ENCODE peak calls at places on chromosome 1, in ten cellular contexts. One of them, this sample, is unnamed. For H3K36me3, the result is how much of the 10 kb centered on the place peaks cover.

GRCh38 chr1:187236145-187236544 is 407.4 kb downstream of the PLA2G4A start:
- DNase-seq in colonic mucosa: no peak
- DNase-seq in tibial artery: no peak
- DNase-seq in BE2C: no peak
- DNase-seq in WERI-Rb-1: no peak
- DNase-seq in endodermal cell: no peak
- DNase-seq in H7: no peak
- DNase-seq in Karpas-422: no peak
- DNase-seq in spleen: no peak
- DNase-seq in pancreas: no peak
- DNase-seq in this sample: no peak

GRCh38 chr1:25814688-25815087 is 5.1 kb upstream of the MTFR1L start:
- DNase-seq in colonic mucosa: no peak
- DNase-seq in tibial artery: no peak
- DNase-seq in BE2C: no peak
- DNase-seq in WERI-Rb-1: no peak
- DNase-seq in endodermal cell: no peak
- DNase-seq in H7: no peak
- DNase-seq in Karpas-422: no peak
- DNase-seq in spleen: no peak
- DNase-seq in pancreas: peak
- DNase-seq in this sample: no peak

GRCh38 chr1:10867138-10867721 is 70.8 kb upstream of the CASZ1 start:
- DNase-seq in colonic mucosa: peak
- DNase-seq in tibial artery: peak
- DNase-seq in BE2C: peak
- DNase-seq in WERI-Rb-1: peak
- DNase-seq in endodermal cell: peak
- DNase-seq in H7: peak
- DNase-seq in Karpas-422: peak
- DNase-seq in spleen: peak
- DNase-seq in pancreas: peak
- DNase-seq in this sample: peak

GRCh38 chr1:208105756-208106155 is 138.4 kb downstream of the PLXNA2 start:
- DNase-seq in colonic mucosa: no peak
- DNase-seq in tibial artery: no peak
- DNase-seq in BE2C: no peak
- DNase-seq in WERI-Rb-1: no peak
- DNase-seq in endodermal cell: no peak
- DNase-seq in H7: no peak
- DNase-seq in Karpas-422: no peak
- DNase-seq in spleen: no peak
- DNase-seq in pancreas: no peak
- DNase-seq in this sample: no peak

GRCh38 chr1:234779160-234779538 is 169.2 kb upstream of the IRF2BP2 start:
- DNase-seq in colonic mucosa: no peak
- DNase-seq in tibial artery: no peak
- DNase-seq in BE2C: no peak
- DNase-seq in WERI-Rb-1: no peak
- DNase-seq in endodermal cell: peak
- DNase-seq in H7: peak
- DNase-seq in Karpas-422: peak
- DNase-seq in spleen: peak
- DNase-seq in pancreas: peak
- DNase-seq in this sample: no peak

GRCh38 chr1:178928985-178929384 is 58.1 kb upstream of the ANGPTL1 start:
- DNase-seq in colonic mucosa: no peak
- DNase-seq in tibial artery: no peak
- DNase-seq in BE2C: no peak
- DNase-seq in WERI-Rb-1: no peak
- DNase-seq in endodermal cell: no peak
- DNase-seq in H7: peak
- DNase-seq in Karpas-422: no peak
- DNase-seq in spleen: no peak
- DNase-seq in pancreas: no peak
- DNase-seq in this sample: no peak

GRCh38 chr1:235872270-235872669 is 5.6 kb upstream of the LYST start:
- DNase-seq in colonic mucosa: no peak
- DNase-seq in tibial artery: no peak
- DNase-seq in BE2C: no peak
- DNase-seq in WERI-Rb-1: no peak
- DNase-seq in endodermal cell: no peak
- DNase-seq in H7: no peak
- DNase-seq in Karpas-422: peak
- DNase-seq in spleen: no peak
- DNase-seq in pancreas: no peak
- DNase-seq in this sample: no peak

GRCh38 chr1:30146448-30146847 is 576.9 kb downstream of the MATN1 start:
- DNase-seq in colonic mucosa: no peak
- DNase-seq in tibial artery: no peak
- DNase-seq in BE2C: no peak
- DNase-seq in WERI-Rb-1: no peak
- DNase-seq in endodermal cell: no peak
- DNase-seq in H7: peak
- DNase-seq in Karpas-422: no peak
- DNase-seq in spleen: no peak
- DNase-seq in pancreas: no peak
- DNase-seq in this sample: no peak

GRCh38 chr1:40897499-40897898 is 35.3 kb upstream of the CITED4 start:
- DNase-seq in colonic mucosa: no peak
- DNase-seq in tibial artery: no peak
- DNase-seq in BE2C: no peak
- DNase-seq in WERI-Rb-1: no peak
- DNase-seq in endodermal cell: no peak
- DNase-seq in H7: no peak
- DNase-seq in Karpas-422: no peak
- DNase-seq in spleen: no peak
- DNase-seq in pancreas: no peak
- DNase-seq in this sample: no peak

GRCh38 chr1:154158307-154159125 is 3.6 kb upstream of the NUP210L start:
- DNase-seq in colonic mucosa: no peak
- DNase-seq in tibial artery: no peak
- DNase-seq in BE2C: no peak
- DNase-seq in WERI-Rb-1: no peak
- DNase-seq in endodermal cell: no peak
- DNase-seq in H7: no peak
- DNase-seq in Karpas-422: no peak
- DNase-seq in spleen: no peak
- DNase-seq in pancreas: no peak
- DNase-seq in this sample: no peak

GRCh38 chr1:172917972-172918371 is 132.8 kb downstream of the TNFSF18 start:
- DNase-seq in colonic mucosa: no peak
- DNase-seq in tibial artery: no peak
- DNase-seq in BE2C: no peak
- DNase-seq in WERI-Rb-1: no peak
- DNase-seq in endodermal cell: no peak
- DNase-seq in H7: no peak
- DNase-seq in Karpas-422: no peak
- DNase-seq in spleen: no peak
- DNase-seq in pancreas: no peak
- DNase-seq in this sample: no peak

DNA sequence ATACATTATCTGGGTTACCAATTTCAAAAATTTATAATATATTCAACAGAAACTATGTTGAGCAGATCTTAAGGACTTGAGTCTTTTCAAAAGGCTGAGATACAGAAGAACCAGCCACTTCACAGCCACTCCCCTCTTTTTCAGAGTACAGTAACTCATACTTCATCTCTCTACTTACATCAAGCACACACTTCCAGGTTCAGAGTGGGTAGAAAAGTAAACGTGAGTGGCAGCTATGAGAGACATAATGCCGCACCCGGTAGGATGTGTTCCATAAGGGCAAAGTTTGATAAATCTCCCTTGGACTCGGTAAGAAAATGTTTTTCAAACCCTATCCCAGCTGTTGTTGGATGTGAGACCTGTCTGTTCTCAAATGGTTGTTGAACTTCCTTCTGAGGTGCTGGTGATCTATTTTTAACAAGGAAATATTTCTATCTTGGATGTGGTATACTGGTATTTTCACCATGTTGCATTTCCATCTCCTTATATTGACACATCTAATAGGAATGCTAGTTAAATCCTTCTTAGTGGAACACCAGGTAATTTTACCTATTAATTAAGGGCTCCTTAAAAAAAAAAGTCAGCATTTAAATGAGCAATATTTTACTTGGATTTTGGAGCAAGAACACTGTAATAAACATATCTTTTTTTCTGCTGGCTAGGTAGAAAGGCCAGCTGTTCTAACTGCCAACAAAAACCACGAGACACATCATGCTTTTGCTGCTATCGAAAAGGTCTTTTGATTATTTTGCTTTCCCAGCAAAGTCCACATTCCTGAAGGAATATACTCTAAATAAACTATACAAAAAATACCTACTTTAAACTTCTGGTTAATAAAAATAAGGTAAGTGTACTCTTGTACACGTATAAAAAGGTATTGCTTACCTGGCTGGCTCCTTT is 28.2 kb downstream of the CNN3 start:
- DNase-seq in colonic mucosa: no peak
- DNase-seq in tibial artery: no peak
- DNase-seq in BE2C: no peak
- DNase-seq in WERI-Rb-1: no peak
- DNase-seq in endodermal cell: no peak
- DNase-seq in H7: no peak
- DNase-seq in Karpas-422: no peak
- DNase-seq in spleen: no peak
- DNase-seq in pancreas: no peak
- DNase-seq in this sample: no peak
- H3K36me3 ChIP-seq in colonic mucosa: under half
- H3K36me3 ChIP-seq in tibial artery: half or more
- H3K36me3 ChIP-seq in BE2C: under half
- H3K36me3 ChIP-seq in WERI-Rb-1: under half
- H3K36me3 ChIP-seq in endodermal cell: half or more
- H3K36me3 ChIP-seq in H7: under half
- H3K36me3 ChIP-seq in Karpas-422: under half
- H3K36me3 ChIP-seq in spleen: half or more
- H3K36me3 ChIP-seq in pancreas: under half
- H3K36me3 ChIP-seq in this sample: under half

DNA sequence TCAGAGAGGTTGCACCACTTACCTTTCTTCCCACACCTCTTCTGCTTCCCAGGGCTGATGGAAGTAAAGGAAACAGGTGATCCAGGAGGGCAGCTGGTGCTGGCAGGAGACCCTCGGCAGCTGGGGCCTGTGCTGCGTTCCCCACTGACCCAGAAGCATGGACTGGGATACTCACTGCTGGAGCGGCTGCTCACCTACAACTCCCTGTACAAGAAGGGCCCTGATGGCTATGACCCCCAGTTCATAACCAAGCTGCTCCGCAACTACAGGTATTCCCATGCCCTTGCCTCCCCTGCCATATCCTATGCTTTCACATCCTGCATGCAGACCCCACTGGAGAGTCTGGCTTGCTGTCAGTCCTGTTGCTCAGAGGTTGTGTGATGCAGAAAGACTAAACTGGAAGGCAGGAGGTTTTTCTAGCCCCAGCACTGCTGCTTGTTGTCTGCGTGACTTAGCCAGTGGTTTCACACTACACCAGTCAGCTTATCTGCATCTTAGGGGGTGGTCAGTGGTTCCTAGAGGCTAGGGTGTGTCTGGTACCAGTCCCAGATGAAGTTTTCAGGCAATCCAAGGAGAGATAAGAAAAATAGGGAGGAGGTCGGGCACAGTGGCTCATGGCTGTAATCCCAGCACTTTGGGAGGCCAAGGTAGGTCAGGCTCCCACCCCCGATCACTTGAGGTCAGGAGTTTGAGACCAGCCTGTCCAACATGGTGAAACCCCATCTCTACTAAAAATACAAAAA is 10.2 kb downstream of the RHOC start:
- DNase-seq in colonic mucosa: no peak
- DNase-seq in tibial artery: peak
- DNase-seq in BE2C: no peak
- DNase-seq in WERI-Rb-1: no peak
- DNase-seq in endodermal cell: no peak
- DNase-seq in H7: no peak
- DNase-seq in Karpas-422: no peak
- DNase-seq in spleen: peak
- DNase-seq in pancreas: no peak
- DNase-seq in this sample: no peak
- H3K36me3 ChIP-seq in colonic mucosa: under half
- H3K36me3 ChIP-seq in tibial artery: half or more
- H3K36me3 ChIP-seq in BE2C: under half
- H3K36me3 ChIP-seq in WERI-Rb-1: half or more
- H3K36me3 ChIP-seq in endodermal cell: half or more
- H3K36me3 ChIP-seq in H7: under half
- H3K36me3 ChIP-seq in Karpas-422: under half
- H3K36me3 ChIP-seq in spleen: half or more
- H3K36me3 ChIP-seq in pancreas: under half
- H3K36me3 ChIP-seq in this sample: under half

GRCh38 chr1:100137602-100138001 is 4.6 kb downstream of the TRMT13 start:
- DNase-seq in colonic mucosa: no peak
- DNase-seq in tibial artery: no peak
- DNase-seq in BE2C: no peak
- DNase-seq in WERI-Rb-1: no peak
- DNase-seq in endodermal cell: no peak
- DNase-seq in H7: no peak
- DNase-seq in Karpas-422: no peak
- DNase-seq in spleen: no peak
- DNase-seq in pancreas: no peak
- DNase-seq in this sample: no peak
- H3K36me3 ChIP-seq in colonic mucosa: under half
- H3K36me3 ChIP-seq in tibial artery: half or more
- H3K36me3 ChIP-seq in BE2C: under half
- H3K36me3 ChIP-seq in WERI-Rb-1: half or more
- H3K36me3 ChIP-seq in endodermal cell: half or more
- H3K36me3 ChIP-seq in H7: under half
- H3K36me3 ChIP-seq in Karpas-422: half or more
- H3K36me3 ChIP-seq in spleen: half or more
- H3K36me3 ChIP-seq in pancreas: under half
- H3K36me3 ChIP-seq in this sample: under half

DNA sequence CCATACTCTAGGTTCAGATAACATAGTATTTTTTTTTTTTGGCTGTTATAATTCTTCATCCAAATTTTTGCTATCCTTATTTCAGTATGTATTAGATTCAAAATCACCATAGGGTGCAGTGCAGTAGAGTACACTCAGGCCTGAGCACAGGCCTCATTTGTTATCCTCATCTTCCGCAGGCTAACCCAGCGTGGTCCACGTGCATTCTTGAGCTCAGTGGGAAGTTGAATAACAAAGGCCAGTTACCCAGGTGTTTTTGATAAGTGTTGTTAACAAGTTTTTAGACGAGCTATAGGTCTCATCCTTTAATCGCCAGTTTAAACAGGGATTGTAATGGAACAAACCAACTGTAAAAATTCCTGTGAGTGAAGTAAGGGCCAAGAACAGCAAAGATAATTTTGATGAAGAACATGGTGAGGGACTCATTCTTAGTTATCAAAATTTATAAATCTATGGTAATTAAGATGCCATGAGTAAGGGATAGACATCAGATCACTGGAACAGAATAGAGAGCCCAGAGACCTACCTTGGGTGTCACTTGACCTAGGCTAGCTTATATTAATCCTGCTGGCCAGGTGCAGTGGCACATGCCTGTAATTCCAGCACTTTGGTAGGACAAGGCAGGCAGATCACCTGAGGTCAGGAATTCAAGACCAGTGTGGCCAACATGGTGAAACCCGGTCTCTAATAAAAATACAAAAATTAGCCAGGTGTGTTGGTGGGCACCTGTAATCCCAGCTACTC is 22.0 kb downstream of the FLVCR1 start:
- DNase-seq in colonic mucosa: no peak
- DNase-seq in tibial artery: no peak
- DNase-seq in BE2C: no peak
- DNase-seq in WERI-Rb-1: no peak
- DNase-seq in endodermal cell: peak
- DNase-seq in H7: peak
- DNase-seq in Karpas-422: no peak
- DNase-seq in spleen: no peak
- DNase-seq in pancreas: no peak
- DNase-seq in this sample: no peak
- H3K36me3 ChIP-seq in colonic mucosa: under half
- H3K36me3 ChIP-seq in tibial artery: under half
- H3K36me3 ChIP-seq in BE2C: under half
- H3K36me3 ChIP-seq in WERI-Rb-1: half or more
- H3K36me3 ChIP-seq in endodermal cell: half or more
- H3K36me3 ChIP-seq in H7: under half
- H3K36me3 ChIP-seq in Karpas-422: under half
- H3K36me3 ChIP-seq in spleen: half or more
- H3K36me3 ChIP-seq in pancreas: under half
- H3K36me3 ChIP-seq in this sample: under half

This sample was measured in CD8-positive, alpha-beta T cell.